ENCODE peak calls at places on chromosomes 16 and 17, in four cellular contexts. H is H9; V is CD4-positive, alpha-beta T cell; Y is Peyer's patch. T is an unnamed sample.

GRCh38 chr17:4587195-4587594 is 2.9 kb downstream of the SMTNL2 start:
- DNase-seq in H (no peak), Y (no peak), V (no peak), T (no peak)

GRCh38 chr17:49835472-49835871 is 12.4 kb downstream of the TAC4 start:
- DNase-seq in H (no peak), V (no peak), Y (no peak), T (no peak)

GRCh38 chr17:44830359-44831269 is 527 bp upstream of the GJC1 start:
- DNase-seq in V (no peak), Y (peak; percentile 53), H (peak; percentile 73), T (peak; percentile 30)

GRCh38 chr16:58105619-58106018 is 23.6 kb downstream of the CFAP20 start:
- DNase-seq in Y (no peak), V (no peak), H (no peak), T (no peak)

GRCh38 chr17:71759422-71760060 is 361.3 kb upstream of the SOX9 start:
- DNase-seq in H (no peak), Y (no peak), V (no peak), T (no peak)

GRCh38 chr17:40321502-40322416 is 12.8 kb downstream of the RARA start:
- DNase-seq in H (peak; percentile 33), Y (no peak), V (no peak), T (no peak)

GRCh38 chr17:37273419-37274051 is 102.2 kb upstream of the C17orf78 start:
- DNase-seq in Y (no peak), V (no peak), H (peak; percentile 24), T (peak; percentile 29)

GRCh38 chr16:19182487-19182886 is 14.4 kb downstream of the SYT17 start:
- DNase-seq in H (no peak), Y (no peak), V (no peak), T (no peak)

GRCh38 chr16:62853887-62854286 is 817.6 kb upstream of the CDH8 start:
- DNase-seq in H (no peak), Y (no peak), V (no peak), T (peak; percentile 23)

GRCh38 chr17:16437083-16437482 is 21.7 kb downstream of the TRPV2 start:
- DNase-seq in Y (no peak), V (no peak), H (peak; percentile 33), T (no peak)

GRCh38 chr17:16439303-16439791 is 24.0 kb downstream of the TRPV2 start:
- DNase-seq in V (no peak), Y (no peak), H (no peak), T (no peak)

GRCh38 chr17:16439867-16440351 is 24.5 kb downstream of the TRPV2 start:
- DNase-seq in Y (no peak), H (no peak), V (no peak), T (no peak)

GRCh38 chr17:16438173-16438556 is 22.8 kb downstream of the TRPV2 start:
- DNase-seq in H (no peak), V (no peak), Y (no peak), T (no peak)

DNA sequence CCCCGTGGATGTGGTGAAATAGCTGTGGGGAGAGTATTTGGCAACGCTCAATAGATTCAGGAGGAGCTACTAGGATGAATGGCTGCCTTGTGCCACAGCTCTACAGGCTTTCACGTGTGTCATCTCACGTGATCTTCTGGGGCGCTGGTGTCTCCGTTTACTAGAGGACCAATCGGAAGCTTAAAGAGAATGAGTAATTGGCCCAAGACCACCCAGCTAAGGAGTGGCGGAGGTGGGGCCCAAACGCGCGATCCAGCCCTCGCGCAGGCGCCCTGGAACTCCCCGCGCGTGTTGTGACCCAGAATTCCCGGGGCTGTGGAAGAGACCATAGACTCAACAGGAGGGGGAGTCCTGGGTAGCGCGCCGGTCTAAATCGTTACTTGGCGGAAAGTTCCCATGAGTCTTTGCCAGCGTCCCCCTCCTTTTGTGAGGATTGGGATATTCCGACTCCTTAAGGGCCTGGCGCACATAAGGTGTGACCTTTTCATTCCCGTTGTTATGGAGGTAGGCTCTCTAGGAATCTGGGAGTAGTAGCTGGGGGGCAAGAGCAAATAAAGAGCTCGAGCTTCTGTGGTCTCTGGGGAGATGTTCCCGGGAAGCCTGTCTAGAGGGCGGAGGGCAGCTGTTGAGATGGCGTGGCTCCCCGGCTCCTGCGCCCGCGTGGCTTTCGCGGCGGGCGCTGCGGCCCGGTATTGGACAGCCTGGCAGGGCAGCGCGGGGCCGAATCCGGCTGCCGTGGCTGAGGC is 23.4 kb downstream of the TRPV2 start:
- DNase-seq in H (peak; percentile 100), V (peak; percentile 86), Y (peak; percentile 94), T (peak; percentile 99)
- TF ChIP-seq CTCF in H (no peak), V (no peak), Y (no peak), T (no peak)

GRCh38 chr16:28291651-28292626 is at the start of gene SBK1:
- DNase-seq in V (peak; percentile 73), Y (peak; percentile 87), H (peak; percentile 80), T (peak; percentile 94)

GRCh38 chr16:28288117-28288516 is 4.2 kb upstream of the SBK1 start:
- DNase-seq in H (no peak), V (no peak), Y (no peak), T (no peak)

GRCh38 chr16:28289106-28289505 is 3.2 kb upstream of the SBK1 start:
- DNase-seq in V (no peak), Y (no peak), H (no peak), T (no peak)

GRCh38 chr16:28292731-28293588 is 635 bp downstream of the SBK1 start:
- DNase-seq in H (peak; percentile 93), Y (no peak), V (no peak), T (no peak)

DNA sequence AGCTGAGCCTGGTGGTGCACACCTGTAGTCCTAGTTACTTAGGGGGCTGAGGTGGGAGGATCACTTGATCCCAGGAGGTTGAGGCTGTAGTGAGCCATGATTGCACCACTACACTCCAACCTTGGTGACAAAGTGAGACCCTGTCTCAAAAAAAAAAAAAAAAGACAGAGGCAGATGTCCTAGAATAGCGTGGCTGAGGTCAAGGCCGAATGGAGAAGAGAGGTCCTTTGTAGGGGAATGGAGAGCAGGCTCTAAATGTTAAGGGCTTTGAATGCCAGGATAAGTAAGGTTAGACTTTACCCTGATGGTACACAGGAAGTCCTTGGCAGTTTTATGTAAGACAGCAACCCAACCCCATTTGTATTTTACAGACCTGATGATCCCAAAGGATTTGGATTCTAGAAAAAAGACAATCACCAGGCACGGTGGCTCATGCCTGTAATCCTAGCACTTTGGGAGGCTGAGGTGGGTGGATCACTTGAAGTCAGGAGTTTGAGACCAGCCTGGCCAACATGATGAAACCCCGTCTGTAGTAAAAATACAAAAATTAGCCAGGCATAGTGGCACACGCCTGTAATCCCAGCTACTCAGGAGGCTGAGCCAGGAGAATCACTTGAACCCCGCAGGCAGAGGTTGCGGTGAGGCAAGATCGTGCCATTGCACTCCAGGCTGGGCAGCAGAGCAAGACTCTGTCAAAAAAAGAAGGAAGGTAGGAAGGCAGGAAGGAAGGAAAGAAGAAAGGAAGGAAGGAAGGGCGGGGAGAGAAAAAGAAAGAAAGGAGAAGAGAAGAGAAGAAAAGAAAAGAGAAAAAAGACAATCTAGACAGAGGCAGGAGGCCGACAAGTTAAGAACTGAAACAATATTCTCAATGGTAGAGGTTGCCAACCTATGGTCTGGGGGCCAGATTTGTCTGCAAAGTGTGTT is 2.1 kb upstream of the SBK1 start:
- DNase-seq in Y (no peak), V (no peak), H (no peak), T (no peak)
- H3K27ac ChIP-seq in Y (no peak overlapping the region), V (no peak overlapping the region), H (no peak overlapping the region), T (no peak overlapping the region)

DNA sequence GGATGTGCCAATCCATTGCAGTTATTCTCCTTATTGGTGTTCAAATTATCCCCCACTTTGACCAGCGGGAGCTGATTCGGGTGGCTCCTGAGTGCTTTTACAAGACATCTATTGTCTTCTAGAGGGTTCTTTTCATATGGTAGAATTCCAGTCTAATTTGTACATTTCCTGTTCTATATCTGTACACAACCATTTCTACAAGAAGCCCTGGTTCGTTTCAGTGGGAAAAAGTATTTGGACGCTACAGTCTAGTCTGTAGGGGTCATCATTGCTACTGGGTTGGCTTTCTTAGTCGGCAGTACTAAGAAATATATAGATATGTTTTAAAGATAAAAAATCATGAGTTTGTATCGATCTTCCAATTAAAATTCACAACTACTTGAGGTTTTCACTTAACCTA is 262.6 kb downstream of the MAP2K6 start:
- DNase-seq in H (no peak), Y (no peak), V (no peak), T (no peak)
- TF ChIP-seq CTCF in H (no peak), Y (no peak), V (no peak), T (no peak)

GRCh38 chr17:80035687-80035936 is at the start of gene TBC1D16:
- DNase-seq in Y (no peak), V (no peak), H (no peak), T (no peak)
- H3K27ac ChIP-seq in Y (peak within 1 kb of the TSS; percentile 90), V (no peak within 1 kb of the TSS), H (no peak within 1 kb of the TSS), T (peak within 1 kb of the TSS; percentile 78)

DNA sequence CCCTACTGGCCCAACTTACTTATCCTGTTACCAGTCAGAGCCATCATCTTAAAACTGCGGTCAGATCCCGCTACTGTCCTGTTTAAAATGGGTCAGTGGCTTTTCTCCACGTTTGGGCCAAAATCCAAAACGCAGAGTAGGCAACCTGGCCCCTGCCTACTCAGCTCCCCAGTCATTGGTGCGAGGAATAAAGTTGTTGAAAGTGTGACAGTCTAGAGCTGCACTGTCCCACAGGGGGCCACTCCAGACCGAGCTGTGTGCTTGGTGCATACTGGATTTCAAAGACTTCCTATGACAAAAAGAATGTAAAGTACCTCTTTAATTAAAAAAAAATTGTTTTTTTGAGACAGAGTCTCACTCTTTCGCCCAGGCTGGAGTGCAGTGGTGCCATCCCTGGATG is 21.2 kb upstream of the LYRM9 start:
- DNase-seq in Y (no peak), V (no peak), H (no peak), T (no peak)
- TF ChIP-seq CTCF in Y (no peak), V (no peak), H (no peak), T (no peak)

DNA sequence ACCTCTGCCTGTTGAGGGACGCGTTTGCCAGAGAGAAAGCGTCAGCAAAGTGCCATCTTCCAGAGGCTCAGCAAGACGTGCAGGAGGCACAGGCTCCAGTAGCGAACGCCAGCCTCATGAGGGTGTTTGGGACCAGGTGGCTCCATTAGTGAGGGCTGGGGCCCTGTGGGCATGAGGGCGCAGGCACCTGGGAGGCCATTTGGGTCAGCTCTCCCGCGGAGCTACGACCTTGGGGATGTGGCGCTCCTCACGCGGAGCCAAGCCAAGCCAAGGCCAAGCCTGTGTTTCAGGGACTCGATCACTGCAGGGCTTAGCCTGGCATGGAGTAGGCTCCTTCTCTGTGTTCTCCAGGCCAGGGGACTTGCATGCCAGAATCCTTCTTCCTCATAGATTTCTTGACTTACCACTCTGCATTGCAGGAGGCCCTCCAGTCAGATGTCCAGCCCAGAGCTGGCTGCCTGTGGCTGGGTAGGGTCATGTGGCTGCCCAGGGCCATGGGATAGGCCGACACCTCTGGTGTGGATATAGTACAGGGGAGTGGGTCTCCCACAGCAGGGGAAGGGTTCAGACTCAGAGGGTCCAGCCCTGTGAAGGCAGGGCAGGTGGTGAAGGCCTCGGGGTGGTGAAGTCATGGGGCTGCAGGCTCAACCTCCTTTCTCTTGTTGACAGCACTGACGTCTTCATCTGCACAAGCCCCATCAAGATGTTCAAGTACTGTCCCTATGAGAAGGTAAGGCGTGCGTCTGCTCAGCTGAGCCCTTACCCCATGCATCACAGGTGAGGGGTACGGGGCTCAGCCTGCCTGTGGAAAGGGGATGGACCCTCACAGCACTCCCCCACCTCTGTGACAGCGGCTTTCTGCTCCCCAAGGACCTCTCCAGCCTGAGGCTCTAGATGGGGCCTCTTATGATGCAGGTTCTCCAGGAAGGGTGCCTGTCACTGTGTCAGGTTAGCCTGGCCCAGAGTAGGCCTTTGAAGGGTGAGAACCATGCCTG is 19.6 kb downstream of the NT5M start:
- DNase-seq in V (no peak), Y (no peak), H (no peak), T (no peak)
- H3K27ac ChIP-seq in V (no peak overlapping the region), Y (no peak overlapping the region), H (no peak overlapping the region), T (no peak overlapping the region)